ENCODE peak calls at places on chromosomes 2 and 18, in eight cellular contexts. G, R, W, M, N, S, Q and H are unnamed samples.

GRCh38 chr2:160352492-160352891 is 141.1 kb downstream of the RBMS1 start:
- DNase-seq in S (no peak), R (no peak), M (no peak), G (no peak), N (no peak), W (no peak), Q (no peak), H (no peak)

GRCh38 chr2:157376041-157376440 is 50.4 kb upstream of the ERMN start:
- DNase-seq in S (no peak), W (no peak), N (no peak), G (no peak), M (no peak), Q (no peak), R (no peak), H (no peak)

GRCh38 chr2:11073251-11073650 is 82.0 kb upstream of the SLC66A3 start:
- DNase-seq in G (no peak), Q (no peak), R (no peak), M (no peak), W (no peak), S (peak), N (no peak), H (no peak)

GRCh38 chr2:17578466-17578928 is 38.0 kb downstream of the VSNL1 start:
- DNase-seq in M (no peak), S (peak), N (no peak), R (no peak), G (no peak), W (no peak), Q (no peak), H (no peak)

GRCh38 chr2:48508461-48509124 is 21.4 kb upstream of the STON1 start:
- DNase-seq in G (no peak), N (no peak), S (peak), W (no peak), Q (no peak), R (no peak), M (no peak), H (no peak)

GRCh38 chr2:11411768-11412448 is 54.1 kb downstream of the E2F6 start:
- DNase-seq in Q (no peak), M (no peak), W (no peak), S (peak), N (peak), R (no peak), G (peak), H (no peak)

GRCh38 chr2:233061007-233061590 is 957 bp downstream of the INPP5D start:
- DNase-seq in M (no peak), Q (peak), S (no peak), N (no peak), R (no peak), W (no peak), G (no peak), H (peak)

GRCh38 chr2:85656468-85656867 is 11.5 kb downstream of the SFTPB start:
- DNase-seq in G (no peak), S (no peak), Q (no peak), W (no peak), M (no peak), N (no peak), R (no peak), H (no peak)

GRCh38 chr18:48218285-48219022 is 190.7 kb downstream of the ZBTB7C start:
- DNase-seq in R (no peak), Q (no peak), S (no peak), W (no peak), M (no peak), N (no peak), G (no peak), H (no peak)

GRCh38 chr2:166314022-166314759 is 61.6 kb downstream of the SCN9A start:
- DNase-seq in S (no peak), G (no peak), R (no peak), M (no peak), Q (no peak), W (no peak), N (no peak), H (no peak)

GRCh38 chr2:217790681-217791392 is 212.0 kb downstream of the TNS1 start:
- DNase-seq in S (no peak), N (no peak), M (no peak), G (no peak), W (no peak), R (no peak), Q (no peak), H (no peak)

GRCh38 chr2:1518891-1519530 is 105.7 kb downstream of the TPO start:
- DNase-seq in M (no peak), Q (peak), S (no peak), W (no peak), R (no peak), N (no peak), G (no peak), H (no peak)

GRCh38 chr2:98164256-98164655 is 77.3 kb downstream of the VWA3B start:
- DNase-seq in M (no peak), Q (no peak), W (no peak), G (no peak), R (no peak), N (no peak), S (no peak), H (no peak)

GRCh38 chr2:128786800-128787478 is 468.3 kb upstream of the HS6ST1 start:
- DNase-seq in W (no peak), N (no peak), R (no peak), Q (no peak), M (no peak), G (no peak), S (peak), H (peak)

GRCh38 chr2:15695582-15696330 is 104.1 kb downstream of the DDX1 start:
- DNase-seq in R (no peak), W (no peak), Q (no peak), N (no peak), G (no peak), S (no peak), M (no peak), H (no peak)

GRCh38 chr2:44126106-44126797 is 42.4 kb upstream of the PPM1B start:
- DNase-seq in R (no peak), N (no peak), S (no peak), W (no peak), M (no peak), Q (no peak), G (no peak), H (no peak)

GRCh38 chr2:67846341-67847070 is 216.3 kb downstream of the C1D start:
- DNase-seq in N (peak), W (no peak), S (peak), R (no peak), Q (peak), M (no peak), G (peak), H (peak)

GRCh38 chr2:238777369-238778067 is 70.4 kb upstream of the TWIST2 start:
- DNase-seq in W (no peak), S (no peak), M (no peak), N (no peak), G (no peak), R (no peak), Q (no peak), H (no peak)

GRCh38 chr2:134778372-134778771 is 59.6 kb upstream of the TMEM163 start:
- DNase-seq in R (no peak), S (peak), G (no peak), M (no peak), Q (no peak), N (no peak), W (no peak), H (no peak)

GRCh38 chr18:58135170-58135569 is 91.1 kb downstream of the NEDD4L start:
- DNase-seq in N (no peak), Q (no peak), G (no peak), W (no peak), R (no peak), M (no peak), S (no peak), H (no peak)

GRCh38 chr18:67183398-67183797 is 333.1 kb downstream of the DSEL start:
- DNase-seq in N (no peak), S (peak), Q (no peak), M (no peak), G (no peak), R (no peak), W (no peak), H (no peak)

GRCh38 chr18:74836296-74837139 is 238.8 kb downstream of the ZNF407 start:
- DNase-seq in G (no peak), M (no peak), S (no peak), N (peak), Q (no peak), R (no peak), W (no peak), H (no peak)

GRCh38 chr2:48227617-48228344 is 302.2 kb upstream of the STON1 start:
- DNase-seq in Q (no peak), R (no peak), S (no peak), M (no peak), W (no peak), G (no peak), N (no peak), H (no peak)

GRCh38 chr2:172099472-172100079 is 3.1 kb downstream of the DLX2 start:
- DNase-seq in R (no peak), W (no peak), M (no peak), G (no peak), S (no peak), N (no peak), Q (no peak), H (no peak)

GRCh38 chr18:48199399-48199798 is 209.8 kb downstream of the ZBTB7C start:
- DNase-seq in G (no peak), Q (no peak), N (no peak), S (no peak), W (no peak), M (no peak), R (no peak), H (no peak)

GRCh38 chr2:128214251-128214650 is 104.4 kb downstream of the HS6ST1 start:
- DNase-seq in W (no peak), N (no peak), S (no peak), Q (no peak), M (no peak), R (no peak), G (no peak), H (no peak)

GRCh38 chr2:79860233-79861058 is 347.6 kb downstream of the CTNNA2 start:
- DNase-seq in W (no peak), M (no peak), S (no peak), R (no peak), Q (no peak), N (no peak), G (no peak), H (no peak)

GRCh38 chr2:43984533-43984932 is 11.3 kb downstream of the LRPPRC start:
- DNase-seq in Q (no peak), R (no peak), N (no peak), M (no peak), W (no peak), G (no peak), S (no peak), H (no peak)

GRCh38 chr2:166572958-166573357 is 78.9 kb upstream of the SCN7A start:
- DNase-seq in G (no peak), W (no peak), N (no peak), M (no peak), Q (no peak), R (no peak), S (no peak), H (no peak)

GRCh38 chr2:139790807-139791206 is 1010.6 kb upstream of the NXPH2 start:
- DNase-seq in M (no peak), N (no peak), G (no peak), W (no peak), S (no peak), Q (no peak), R (no peak), H (no peak)

GRCh38 chr2:173264603-173265366 is 89.9 kb upstream of the CDCA7 start:
- DNase-seq in R (no peak), Q (no peak), N (no peak), W (peak), S (peak), G (peak), M (no peak), H (no peak)